ENCODE peak calls at places on chromosomes 7 and 10, in nine cellular contexts. One of them, this sample, is unnamed.

GRCh38 chr10:43203491-43204393 is 63.1 kb downstream of the RASGEF1A start:
- DNase-seq in A549: peak
- DNase-seq in IMR-90: no peak
- DNase-seq in K562: peak
- DNase-seq in adrenal gland: peak
- DNase-seq in H1: peak
- DNase-seq in GM12878: no peak
- DNase-seq in prostate gland: no peak
- DNase-seq in suprapubic skin: peak
- DNase-seq in this sample: no peak

GRCh38 chr10:133162178-133162909 is 2.3 kb downstream of the KNDC1 start:
- DNase-seq in A549: no peak
- DNase-seq in IMR-90: no peak
- DNase-seq in K562: no peak
- DNase-seq in adrenal gland: peak
- DNase-seq in H1: no peak
- DNase-seq in GM12878: no peak
- DNase-seq in prostate gland: no peak
- DNase-seq in suprapubic skin: no peak
- DNase-seq in this sample: peak

GRCh38 chr7:34653787-34654186 is 4.2 kb upstream of the NPSR1 start:
- DNase-seq in A549: no peak
- DNase-seq in IMR-90: no peak
- DNase-seq in K562: no peak
- DNase-seq in adrenal gland: no peak
- DNase-seq in H1: no peak
- DNase-seq in GM12878: no peak
- DNase-seq in prostate gland: no peak
- DNase-seq in suprapubic skin: no peak
- DNase-seq in this sample: no peak

GRCh38 chr10:26491276-26491675 is 53.1 kb downstream of the APBB1IP start:
- DNase-seq in A549: no peak
- DNase-seq in IMR-90: no peak
- DNase-seq in K562: no peak
- DNase-seq in adrenal gland: no peak
- DNase-seq in H1: no peak
- DNase-seq in GM12878: no peak
- DNase-seq in prostate gland: no peak
- DNase-seq in suprapubic skin: no peak
- DNase-seq in this sample: no peak

GRCh38 chr10:13499150-13499549 is 29.7 kb downstream of the BEND7 start:
- DNase-seq in A549: no peak
- DNase-seq in IMR-90: no peak
- DNase-seq in K562: peak
- DNase-seq in adrenal gland: no peak
- DNase-seq in H1: no peak
- DNase-seq in GM12878: no peak
- DNase-seq in prostate gland: no peak
- DNase-seq in suprapubic skin: no peak
- DNase-seq in this sample: no peak

GRCh38 chr7:12715372-12716133 is 28.1 kb downstream of the ARL4A start:
- DNase-seq in A549: peak
- DNase-seq in IMR-90: peak
- DNase-seq in K562: peak
- DNase-seq in adrenal gland: peak
- DNase-seq in H1: peak
- DNase-seq in GM12878: no peak
- DNase-seq in prostate gland: peak
- DNase-seq in suprapubic skin: no peak
- DNase-seq in this sample: peak

GRCh38 chr10:24463683-24464426 is 254.9 kb downstream of the KIAA1217 start:
- DNase-seq in A549: peak
- DNase-seq in IMR-90: peak
- DNase-seq in K562: no peak
- DNase-seq in adrenal gland: peak
- DNase-seq in H1: no peak
- DNase-seq in GM12878: no peak
- DNase-seq in prostate gland: peak
- DNase-seq in suprapubic skin: no peak
- DNase-seq in this sample: no peak

GRCh38 chr7:99270702-99271101 is 1.9 kb upstream of the MYH16 start:
- DNase-seq in A549: peak
- DNase-seq in IMR-90: no peak
- DNase-seq in K562: no peak
- DNase-seq in adrenal gland: no peak
- DNase-seq in H1: no peak
- DNase-seq in GM12878: no peak
- DNase-seq in prostate gland: no peak
- DNase-seq in suprapubic skin: no peak
- DNase-seq in this sample: no peak

GRCh38 chr7:117048854-117049321 is 95.6 kb downstream of the ST7 start:
- DNase-seq in A549: no peak
- DNase-seq in IMR-90: no peak
- DNase-seq in K562: no peak
- DNase-seq in adrenal gland: no peak
- DNase-seq in H1: no peak
- DNase-seq in GM12878: no peak
- DNase-seq in prostate gland: no peak
- DNase-seq in suprapubic skin: no peak
- DNase-seq in this sample: no peak

GRCh38 chr10:106573106-106573505 is 591.4 kb downstream of the SORCS1 start:
- DNase-seq in A549: no peak
- DNase-seq in IMR-90: peak
- DNase-seq in K562: no peak
- DNase-seq in adrenal gland: no peak
- DNase-seq in H1: no peak
- DNase-seq in GM12878: no peak
- DNase-seq in prostate gland: no peak
- DNase-seq in suprapubic skin: no peak
- DNase-seq in this sample: no peak

GRCh38 chr7:94295805-94296204 is 98.9 kb upstream of the COL1A2 start:
- DNase-seq in A549: peak
- DNase-seq in IMR-90: peak
- DNase-seq in K562: no peak
- DNase-seq in adrenal gland: no peak
- DNase-seq in H1: no peak
- DNase-seq in GM12878: no peak
- DNase-seq in prostate gland: no peak
- DNase-seq in suprapubic skin: no peak
- DNase-seq in this sample: no peak

GRCh38 chr10:119653209-119653608 is 2.0 kb downstream of the BAG3 start:
- DNase-seq in A549: no peak
- DNase-seq in IMR-90: peak
- DNase-seq in K562: no peak
- DNase-seq in adrenal gland: no peak
- DNase-seq in H1: no peak
- DNase-seq in GM12878: no peak
- DNase-seq in prostate gland: peak
- DNase-seq in suprapubic skin: no peak
- DNase-seq in this sample: no peak

GRCh38 chr7:114086491-114086905 is 167.7 kb upstream of the PPP1R3A start:
- DNase-seq in A549: no peak
- DNase-seq in IMR-90: no peak
- DNase-seq in K562: no peak
- DNase-seq in adrenal gland: no peak
- DNase-seq in H1: peak
- DNase-seq in GM12878: no peak
- DNase-seq in prostate gland: peak
- DNase-seq in suprapubic skin: peak
- DNase-seq in this sample: no peak

GRCh38 chr7:18495412-18496335 is at the start of gene HDAC9:
- DNase-seq in A549: no peak
- DNase-seq in IMR-90: peak
- DNase-seq in K562: no peak
- DNase-seq in adrenal gland: peak
- DNase-seq in H1: peak
- DNase-seq in GM12878: peak
- DNase-seq in prostate gland: no peak
- DNase-seq in suprapubic skin: no peak
- DNase-seq in this sample: no peak

GRCh38 chr10:117955171-117955570 is 91.6 kb downstream of the RAB11FIP2 start:
- DNase-seq in A549: no peak
- DNase-seq in IMR-90: no peak
- DNase-seq in K562: no peak
- DNase-seq in adrenal gland: no peak
- DNase-seq in H1: no peak
- DNase-seq in GM12878: no peak
- DNase-seq in prostate gland: no peak
- DNase-seq in suprapubic skin: no peak
- DNase-seq in this sample: no peak

GRCh38 chr10:124109261-124109660 is 15.9 kb upstream of the CHST15 start:
- DNase-seq in A549: no peak
- DNase-seq in IMR-90: no peak
- DNase-seq in K562: no peak
- DNase-seq in adrenal gland: no peak
- DNase-seq in H1: no peak
- DNase-seq in GM12878: no peak
- DNase-seq in prostate gland: no peak
- DNase-seq in suprapubic skin: no peak
- DNase-seq in this sample: no peak

GRCh38 chr10:73786512-73786885 is 1.1 kb downstream of the ZSWIM8 start:
- DNase-seq in A549: no peak
- DNase-seq in IMR-90: no peak
- DNase-seq in K562: no peak
- DNase-seq in adrenal gland: no peak
- DNase-seq in H1: no peak
- DNase-seq in GM12878: no peak
- DNase-seq in prostate gland: no peak
- DNase-seq in suprapubic skin: no peak
- DNase-seq in this sample: no peak

GRCh38 chr10:63497321-63497720 is 23.9 kb upstream of the REEP3 start:
- DNase-seq in A549: no peak
- DNase-seq in IMR-90: no peak
- DNase-seq in K562: no peak
- DNase-seq in adrenal gland: no peak
- DNase-seq in H1: no peak
- DNase-seq in GM12878: no peak
- DNase-seq in prostate gland: no peak
- DNase-seq in suprapubic skin: no peak
- DNase-seq in this sample: no peak

GRCh38 chr7:27165089-27165654 is at the start of gene HOXA9:
- DNase-seq in A549: no peak
- DNase-seq in IMR-90: peak
- DNase-seq in K562: no peak
- DNase-seq in adrenal gland: peak
- DNase-seq in H1: no peak
- DNase-seq in GM12878: no peak
- DNase-seq in prostate gland: peak
- DNase-seq in suprapubic skin: peak
- DNase-seq in this sample: peak
- TF ChIP-seq POLR2A in A549: no peak
- TF ChIP-seq POLR2A in IMR-90: no peak
- TF ChIP-seq POLR2A in K562: no peak
- TF ChIP-seq POLR2A in adrenal gland: peak
- TF ChIP-seq POLR2A in H1: no peak
- TF ChIP-seq POLR2A in GM12878: no peak
- TF ChIP-seq POLR2A in prostate gland: peak
- TF ChIP-seq POLR2A in suprapubic skin: peak
- TF ChIP-seq POLR2A in this sample: no peak

DNA sequence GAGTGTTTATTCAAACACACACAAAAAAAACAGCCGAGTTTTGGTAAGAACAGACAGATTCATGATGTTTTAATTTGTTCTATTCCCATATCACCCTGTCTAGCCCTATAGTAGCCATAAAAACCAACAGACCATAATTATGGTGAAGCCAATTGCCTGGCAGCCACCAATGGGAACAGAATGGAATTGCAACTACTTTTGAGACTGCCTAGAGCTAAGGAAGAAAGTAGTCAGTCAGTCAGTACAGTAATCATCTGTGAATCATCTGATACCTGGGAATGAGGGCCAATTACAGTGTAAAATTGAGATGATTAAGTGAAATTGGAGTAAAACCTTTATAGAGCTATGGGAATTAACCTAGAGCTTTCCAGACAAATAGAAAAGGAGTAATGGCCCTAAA is 952.7 kb upstream of the KCND2 start:
- DNase-seq in A549: no peak
- DNase-seq in IMR-90: no peak
- DNase-seq in K562: no peak
- DNase-seq in adrenal gland: no peak
- DNase-seq in H1: no peak
- DNase-seq in GM12878: no peak
- DNase-seq in prostate gland: no peak
- DNase-seq in suprapubic skin: no peak
- DNase-seq in this sample: no peak
- TF ChIP-seq CTCF in A549: no peak
- TF ChIP-seq CTCF in IMR-90: no peak
- TF ChIP-seq CTCF in K562: no peak
- TF ChIP-seq CTCF in adrenal gland: no peak
- TF ChIP-seq CTCF in H1: peak
- TF ChIP-seq CTCF in GM12878: no peak
- TF ChIP-seq CTCF in prostate gland: no peak
- TF ChIP-seq CTCF in suprapubic skin: no peak
- TF ChIP-seq CTCF in this sample: no peak

GRCh38 chr7:150898475-150899011 is 46.2 kb downstream of the AOC1 start:
- DNase-seq in A549: peak
- DNase-seq in IMR-90: peak
- DNase-seq in K562: peak
- DNase-seq in adrenal gland: peak
- DNase-seq in H1: peak
- DNase-seq in GM12878: no peak
- DNase-seq in prostate gland: peak
- DNase-seq in suprapubic skin: peak
- DNase-seq in this sample: peak
- H3K4me3 ChIP-seq in A549: no peak
- H3K4me3 ChIP-seq in IMR-90: no peak
- H3K4me3 ChIP-seq in K562: no peak
- H3K4me3 ChIP-seq in adrenal gland: no peak
- H3K4me3 ChIP-seq in H1: no peak
- H3K4me3 ChIP-seq in GM12878: no peak
- H3K4me3 ChIP-seq in prostate gland: no peak
- H3K4me3 ChIP-seq in suprapubic skin: no peak
- H3K4me3 ChIP-seq in this sample: no peak

DNA sequence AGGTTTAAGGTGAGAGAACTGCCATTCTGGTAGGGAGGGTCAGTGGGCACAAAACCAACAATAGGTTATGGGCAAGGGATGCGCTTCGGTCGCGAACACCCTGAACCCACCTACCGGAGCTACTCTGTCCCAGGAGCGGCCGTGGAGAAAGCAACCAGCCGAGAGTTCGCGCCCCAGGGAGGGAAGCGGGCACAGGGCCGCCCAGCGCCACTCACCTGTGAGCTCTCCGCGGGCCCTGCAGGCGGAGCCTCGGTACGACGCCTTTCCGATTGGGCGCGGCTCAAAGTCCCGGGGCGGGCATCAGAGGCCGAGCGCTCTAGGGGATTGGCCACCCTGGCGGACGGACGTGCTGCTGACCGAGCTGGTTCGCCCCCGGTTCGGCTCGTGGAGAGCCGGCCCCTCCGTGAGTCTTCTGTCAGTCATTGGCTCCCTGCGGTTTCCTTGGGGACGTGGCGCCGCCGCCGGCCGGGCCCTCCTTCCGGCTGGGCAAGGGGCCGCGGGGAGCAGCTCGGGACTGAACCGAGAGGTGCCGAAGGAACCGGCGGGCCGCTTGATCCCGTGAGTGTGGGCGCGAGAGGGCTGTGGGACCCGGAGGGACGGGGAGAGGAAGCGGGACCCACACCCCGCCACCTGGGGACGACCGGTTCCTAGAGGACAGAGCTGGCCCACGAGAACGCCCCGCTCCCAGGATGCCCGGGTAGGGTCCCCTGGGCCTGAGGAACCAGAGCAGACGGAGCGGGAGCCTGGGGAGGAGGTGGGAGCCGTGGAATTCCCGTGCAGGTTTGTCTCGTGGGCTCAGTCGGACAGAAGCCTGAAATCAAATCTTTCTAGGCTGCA is at the start of gene ENTPD7:
- DNase-seq in A549: peak
- DNase-seq in IMR-90: peak
- DNase-seq in K562: peak
- DNase-seq in adrenal gland: peak
- DNase-seq in H1: peak
- DNase-seq in GM12878: peak
- DNase-seq in prostate gland: peak
- DNase-seq in suprapubic skin: peak
- DNase-seq in this sample: peak
- TF ChIP-seq POLR2A in A549: peak
- TF ChIP-seq POLR2A in IMR-90: peak
- TF ChIP-seq POLR2A in K562: peak
- TF ChIP-seq POLR2A in adrenal gland: peak
- TF ChIP-seq POLR2A in H1: peak
- TF ChIP-seq POLR2A in GM12878: peak
- TF ChIP-seq POLR2A in prostate gland: peak
- TF ChIP-seq POLR2A in suprapubic skin: no peak
- TF ChIP-seq POLR2A in this sample: no peak